ENCODE peak calls at places on chromosomes 5 and 9, in seven cellular contexts. One of them, this sample, is unnamed.

GRCh38 chr9:93676310-93677054 is 100.1 kb downstream of the PHF2 start:
- DNase-seq in A549: no peak
- DNase-seq in K562: no peak
- DNase-seq in HCT116: no peak
- DNase-seq in GM12878: no peak
- DNase-seq in HepG2: no peak
- DNase-seq in H1: no peak
- DNase-seq in this sample: no peak

GRCh38 chr5:99248066-99248465 is 319.3 kb upstream of the CHD1 start:
- DNase-seq in A549: no peak
- DNase-seq in K562: no peak
- DNase-seq in HCT116: no peak
- DNase-seq in GM12878: no peak
- DNase-seq in HepG2: no peak
- DNase-seq in H1: no peak
- DNase-seq in this sample: no peak

GRCh38 chr5:82147860-82148573 is 130.1 kb downstream of the RPS23 start:
- DNase-seq in A549: no peak
- DNase-seq in K562: no peak
- DNase-seq in HCT116: no peak
- DNase-seq in GM12878: no peak
- DNase-seq in HepG2: no peak
- DNase-seq in H1: no peak
- DNase-seq in this sample: peak

GRCh38 chr9:125932012-125932411 is 184.8 kb downstream of the PBX3 start:
- DNase-seq in A549: peak
- DNase-seq in K562: no peak
- DNase-seq in HCT116: peak
- DNase-seq in GM12878: no peak
- DNase-seq in HepG2: no peak
- DNase-seq in H1: no peak
- DNase-seq in this sample: peak

GRCh38 chr5:10301842-10302610 is 5.7 kb downstream of the CMBL start:
- DNase-seq in A549: peak
- DNase-seq in K562: no peak
- DNase-seq in HCT116: no peak
- DNase-seq in GM12878: no peak
- DNase-seq in HepG2: no peak
- DNase-seq in H1: no peak
- DNase-seq in this sample: no peak

GRCh38 chr9:34884732-34885131 is 73.4 kb upstream of the PHF24 start:
- DNase-seq in A549: no peak
- DNase-seq in K562: no peak
- DNase-seq in HCT116: no peak
- DNase-seq in GM12878: peak
- DNase-seq in HepG2: no peak
- DNase-seq in H1: no peak
- DNase-seq in this sample: no peak

GRCh38 chr5:90809695-90810094 is 251.1 kb downstream of the ADGRV1 start:
- DNase-seq in A549: no peak
- DNase-seq in K562: no peak
- DNase-seq in HCT116: no peak
- DNase-seq in GM12878: no peak
- DNase-seq in HepG2: no peak
- DNase-seq in H1: no peak
- DNase-seq in this sample: no peak

GRCh38 chr5:181100121-181101015 is 30.6 kb downstream of the OR2V1 start:
- DNase-seq in A549: no peak
- DNase-seq in K562: peak
- DNase-seq in HCT116: no peak
- DNase-seq in GM12878: no peak
- DNase-seq in HepG2: no peak
- DNase-seq in H1: no peak
- DNase-seq in this sample: no peak

GRCh38 chr5:135038202-135038828 is 4.3 kb upstream of the PITX1 start:
- DNase-seq in A549: no peak
- DNase-seq in K562: no peak
- DNase-seq in HCT116: no peak
- DNase-seq in GM12878: no peak
- DNase-seq in HepG2: no peak
- DNase-seq in H1: no peak
- DNase-seq in this sample: no peak

GRCh38 chr9:90774682-90775081 is 26.9 kb upstream of the SYK start:
- DNase-seq in A549: no peak
- DNase-seq in K562: no peak
- DNase-seq in HCT116: no peak
- DNase-seq in GM12878: peak
- DNase-seq in HepG2: no peak
- DNase-seq in H1: no peak
- DNase-seq in this sample: no peak

GRCh38 chr5:94469889-94470288 is 148.5 kb downstream of the KIAA0825 start:
- DNase-seq in A549: no peak
- DNase-seq in K562: no peak
- DNase-seq in HCT116: peak
- DNase-seq in GM12878: no peak
- DNase-seq in HepG2: no peak
- DNase-seq in H1: no peak
- DNase-seq in this sample: peak

GRCh38 chr5:139768802-139769465 is 26.7 kb upstream of the PSD2 start:
- DNase-seq in A549: no peak
- DNase-seq in K562: no peak
- DNase-seq in HCT116: no peak
- DNase-seq in GM12878: no peak
- DNase-seq in HepG2: no peak
- DNase-seq in H1: no peak
- DNase-seq in this sample: no peak

GRCh38 chr5:138664276-138664943 is 88.8 kb upstream of the CTNNA1 start:
- DNase-seq in A549: no peak
- DNase-seq in K562: no peak
- DNase-seq in HCT116: no peak
- DNase-seq in GM12878: no peak
- DNase-seq in HepG2: no peak
- DNase-seq in H1: no peak
- DNase-seq in this sample: peak

GRCh38 chr9:133043449-133044035 is 12.7 kb downstream of the GTF3C5 start:
- DNase-seq in A549: no peak
- DNase-seq in K562: no peak
- DNase-seq in HCT116: no peak
- DNase-seq in GM12878: no peak
- DNase-seq in HepG2: no peak
- DNase-seq in H1: no peak
- DNase-seq in this sample: no peak

GRCh38 chr5:137217599-137218200 is 281.4 kb downstream of the SPOCK1 start:
- DNase-seq in A549: peak
- DNase-seq in K562: no peak
- DNase-seq in HCT116: no peak
- DNase-seq in GM12878: no peak
- DNase-seq in HepG2: no peak
- DNase-seq in H1: no peak
- DNase-seq in this sample: peak

GRCh38 chr9:109699019-109699418 is 81.0 kb upstream of the PALM2AKAP2 start:
- DNase-seq in A549: no peak
- DNase-seq in K562: no peak
- DNase-seq in HCT116: no peak
- DNase-seq in GM12878: no peak
- DNase-seq in HepG2: no peak
- DNase-seq in H1: no peak
- DNase-seq in this sample: no peak

GRCh38 chr5:123113136-123113535 is 24.1 kb downstream of the PRDM6 start:
- DNase-seq in A549: no peak
- DNase-seq in K562: no peak
- DNase-seq in HCT116: no peak
- DNase-seq in GM12878: no peak
- DNase-seq in HepG2: no peak
- DNase-seq in H1: no peak
- DNase-seq in this sample: no peak

GRCh38 chr5:123116757-123117156 is 27.7 kb downstream of the PRDM6 start:
- DNase-seq in A549: no peak
- DNase-seq in K562: no peak
- DNase-seq in HCT116: no peak
- DNase-seq in GM12878: no peak
- DNase-seq in HepG2: no peak
- DNase-seq in H1: no peak
- DNase-seq in this sample: no peak

GRCh38 chr5:123117989-123118388 is 28.9 kb downstream of the PRDM6 start:
- DNase-seq in A549: no peak
- DNase-seq in K562: no peak
- DNase-seq in HCT116: no peak
- DNase-seq in GM12878: no peak
- DNase-seq in HepG2: no peak
- DNase-seq in H1: no peak
- DNase-seq in this sample: no peak

GRCh38 chr5:123115020-123115419 is 26.0 kb downstream of the PRDM6 start:
- DNase-seq in A549: no peak
- DNase-seq in K562: no peak
- DNase-seq in HCT116: no peak
- DNase-seq in GM12878: no peak
- DNase-seq in HepG2: no peak
- DNase-seq in H1: no peak
- DNase-seq in this sample: peak

GRCh38 chr5:123116063-123116462 is 27.0 kb downstream of the PRDM6 start:
- DNase-seq in A549: no peak
- DNase-seq in K562: no peak
- DNase-seq in HCT116: no peak
- DNase-seq in GM12878: no peak
- DNase-seq in HepG2: no peak
- DNase-seq in H1: no peak
- DNase-seq in this sample: peak
- TF ChIP-seq CEBPB in A549: no peak
- TF ChIP-seq CEBPB in K562: no peak
- TF ChIP-seq CEBPB in HCT116: no peak
- TF ChIP-seq CEBPB in GM12878: no peak
- TF ChIP-seq CEBPB in HepG2: no peak
- TF ChIP-seq CEBPB in H1: no peak
- TF ChIP-seq CEBPB in this sample: no peak

DNA sequence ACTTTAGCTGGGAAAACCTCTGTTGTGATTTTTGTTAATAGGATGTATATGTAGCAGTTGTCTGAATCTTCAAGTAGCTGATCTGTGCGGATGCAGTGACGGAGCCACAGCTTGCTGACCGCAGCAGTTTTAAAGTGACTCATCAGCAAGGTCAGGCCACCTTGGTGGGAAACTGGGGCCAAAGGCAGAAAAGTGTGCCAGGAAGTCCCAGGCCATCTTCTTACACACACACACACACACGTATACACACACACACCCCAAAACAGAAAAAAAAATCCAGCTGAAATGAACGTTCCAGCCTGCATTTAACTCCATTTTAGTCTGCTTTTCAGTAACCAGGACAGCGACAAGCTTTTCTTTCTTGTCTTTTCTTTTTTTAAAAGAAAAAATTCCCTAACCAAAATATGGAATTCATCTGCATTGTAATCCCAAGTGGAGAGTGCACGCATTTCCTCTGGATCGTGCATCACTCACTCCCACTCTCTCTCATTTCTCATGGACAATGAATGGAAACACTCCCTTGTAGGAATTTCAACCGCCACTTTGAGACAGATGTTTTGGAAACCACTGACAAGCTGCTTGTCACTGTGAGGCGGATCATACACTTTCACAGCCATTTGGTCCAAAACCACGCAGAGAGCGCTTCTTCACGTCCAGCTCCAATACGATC is 103.9 kb downstream of the LHFPL2 start:
- DNase-seq in A549: no peak
- DNase-seq in K562: peak
- DNase-seq in HCT116: no peak
- DNase-seq in GM12878: peak
- DNase-seq in HepG2: no peak
- DNase-seq in H1: no peak
- DNase-seq in this sample: peak
- TF ChIP-seq CEBPB in A549: no peak
- TF ChIP-seq CEBPB in K562: no peak
- TF ChIP-seq CEBPB in HCT116: no peak
- TF ChIP-seq CEBPB in GM12878: no peak
- TF ChIP-seq CEBPB in HepG2: no peak
- TF ChIP-seq CEBPB in H1: no peak
- TF ChIP-seq CEBPB in this sample: no peak

GRCh38 chr5:155799308-155799707 is 527.7 kb upstream of the SGCD start:
- DNase-seq in A549: no peak
- DNase-seq in K562: no peak
- DNase-seq in HCT116: no peak
- DNase-seq in GM12878: no peak
- DNase-seq in HepG2: no peak
- DNase-seq in H1: no peak
- DNase-seq in this sample: no peak

GRCh38 chr5:155792873-155793272 is 534.1 kb upstream of the SGCD start:
- DNase-seq in A549: no peak
- DNase-seq in K562: no peak
- DNase-seq in HCT116: no peak
- DNase-seq in GM12878: no peak
- DNase-seq in HepG2: no peak
- DNase-seq in H1: no peak
- DNase-seq in this sample: no peak

DNA sequence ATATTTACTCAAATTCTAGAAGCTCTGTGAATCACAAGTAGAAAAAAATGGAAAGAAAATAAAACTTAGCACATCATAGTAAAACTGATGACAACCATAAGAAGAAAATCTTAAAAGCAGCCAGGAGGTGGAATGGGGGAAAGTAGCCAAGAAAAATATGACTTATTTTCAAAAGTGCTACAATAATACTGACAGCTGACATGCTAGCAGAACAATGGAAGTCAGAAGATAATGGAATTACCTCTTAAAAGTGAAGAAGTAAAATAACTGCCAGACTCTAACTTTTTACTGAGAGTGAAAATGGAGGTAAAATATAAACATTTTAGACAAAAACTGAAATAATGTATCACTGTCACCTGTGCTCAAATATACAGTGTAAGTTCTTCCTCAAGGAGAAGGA is 532.2 kb upstream of the SGCD start:
- DNase-seq in A549: peak
- DNase-seq in K562: no peak
- DNase-seq in HCT116: peak
- DNase-seq in GM12878: no peak
- DNase-seq in HepG2: no peak
- DNase-seq in H1: no peak
- DNase-seq in this sample: peak
- TF ChIP-seq CEBPB in A549: no peak
- TF ChIP-seq CEBPB in K562: no peak
- TF ChIP-seq CEBPB in HCT116: no peak
- TF ChIP-seq CEBPB in GM12878: no peak
- TF ChIP-seq CEBPB in HepG2: no peak
- TF ChIP-seq CEBPB in H1: no peak
- TF ChIP-seq CEBPB in this sample: no peak

DNA sequence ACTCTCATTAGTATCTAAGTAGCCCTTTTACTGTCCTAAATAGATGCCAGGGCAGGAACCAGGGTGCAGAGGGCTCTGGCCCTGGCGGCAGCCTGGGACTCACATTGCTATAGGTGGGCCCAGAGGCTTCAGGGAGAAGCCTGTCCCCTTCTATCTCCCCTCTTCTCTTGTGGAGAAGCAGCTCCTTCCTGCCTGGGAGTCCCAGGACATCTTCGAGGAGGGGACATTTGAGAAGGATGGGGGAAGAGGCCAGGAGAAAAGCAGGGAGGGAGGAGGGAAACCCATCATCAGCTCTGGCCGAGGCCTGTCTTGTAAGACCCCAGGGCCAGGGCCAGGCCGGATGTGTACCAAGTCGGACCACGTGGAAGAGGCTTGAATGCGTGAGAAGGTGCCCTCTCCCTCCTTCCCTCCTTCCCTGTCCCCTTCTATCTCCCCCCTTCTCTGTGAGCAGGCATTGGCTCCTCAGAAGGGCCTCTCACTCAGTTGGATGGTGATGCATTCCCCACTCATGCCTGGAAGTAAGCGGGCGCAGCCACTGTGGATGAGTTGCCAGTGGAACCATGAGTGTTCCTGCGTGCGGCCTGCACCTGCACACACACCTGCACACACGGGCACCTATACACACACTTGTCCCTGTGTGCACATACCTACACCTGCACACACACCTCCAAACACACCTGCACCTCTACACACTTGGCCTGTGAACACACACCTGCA is 20.7 kb upstream of the LPCAT1 start:
- DNase-seq in A549: no peak
- DNase-seq in K562: no peak
- DNase-seq in HCT116: no peak
- DNase-seq in GM12878: no peak
- DNase-seq in HepG2: no peak
- DNase-seq in H1: no peak
- DNase-seq in this sample: no peak
- TF ChIP-seq CEBPB in A549: no peak
- TF ChIP-seq CEBPB in K562: no peak
- TF ChIP-seq CEBPB in HCT116: no peak
- TF ChIP-seq CEBPB in GM12878: no peak
- TF ChIP-seq CEBPB in HepG2: no peak
- TF ChIP-seq CEBPB in H1: no peak
- TF ChIP-seq CEBPB in this sample: no peak

This sample was measured in IMR-90.